ENCODE peak calls at places on chromosomes 1 and 21, in ten cellular contexts. M is heart left ventricle; I is mammary epithelial cell; G is heart right ventricle; N is fibroblast of lung; A is tibial artery; K is sigmoid colon; X is naive thymus-derived CD4-positive, alpha-beta T cell; Q is astrocyte; S is effector memory CD4-positive, alpha-beta T cell. O is an unnamed sample. For H3K36me3 and H3K27me3, the result is how much of the 10 kb centered on the place peaks cover.

GRCh38 chr1:223763881-223764280 is 51.5 kb downstream of the CAPN2 start:
- DNase-seq in M (no peak), K (peak), N (no peak), A (no peak), G (no peak), I (no peak), X (no peak), S (no peak), Q (no peak), O (no peak)

GRCh38 chr1:76337777-76338176 is 263.2 kb downstream of the ST6GALNAC3 start:
- DNase-seq in M (no peak), K (no peak), N (no peak), G (no peak), S (no peak), Q (no peak), A (no peak), I (no peak), X (no peak), O (no peak)

GRCh38 chr1:245285168-245285567 is 130.4 kb downstream of the KIF26B start:
- DNase-seq in Q (no peak), A (no peak), S (no peak), G (no peak), I (no peak), N (no peak), K (no peak), M (no peak), X (no peak), O (no peak)

GRCh38 chr1:210027994-210028393 is 90.0 kb downstream of the SYT14 start:
- DNase-seq in Q (no peak), M (no peak), N (no peak), K (no peak), I (no peak), G (no peak), A (no peak), S (no peak), X (no peak), O (no peak)

GRCh38 chr1:208081972-208082371 is 162.2 kb downstream of the PLXNA2 start:
- DNase-seq in Q (no peak), G (no peak), A (no peak), S (no peak), M (no peak), N (no peak), K (no peak), X (no peak), I (no peak), O (no peak)

GRCh38 chr1:210022044-210022443 is 84.0 kb downstream of the SYT14 start:
- DNase-seq in S (no peak), N (no peak), M (no peak), Q (no peak), I (no peak), A (no peak), G (no peak), K (no peak), X (no peak), O (no peak)

GRCh38 chr1:203744008-203744972 is 20.7 kb upstream of the LAX1 start:
- DNase-seq in Q (peak), X (no peak), A (peak), G (peak), M (no peak), K (peak), I (peak), N (peak), S (peak), O (peak)

GRCh38 chr1:36322786-36323635 is 434 bp downstream of the EVA1B start:
- DNase-seq in X (peak), G (peak), S (no peak), N (peak), K (peak), Q (peak), M (peak), I (peak), A (peak), O (no peak)

GRCh38 chr21:31862078-31862477 is 10.7 kb upstream of the HUNK start:
- DNase-seq in I (no peak), S (no peak), A (no peak), X (no peak), M (no peak), N (no peak), Q (no peak), G (no peak), K (no peak), O (no peak)

GRCh38 chr1:110440877-110441276 is 10.1 kb upstream of the PROK1 start:
- DNase-seq in Q (peak), N (peak), S (no peak), K (no peak), M (no peak), I (no peak), A (no peak), G (no peak), X (no peak), O (peak)

GRCh38 chr1:202107321-202107761 is 15.4 kb upstream of the GPR37L1 start:
- DNase-seq in A (no peak), I (peak), X (no peak), S (no peak), N (no peak), K (no peak), G (peak), M (peak), Q (no peak), O (no peak)

GRCh38 chr1:92340154-92340553 is 41.3 kb downstream of the RPAP2 start:
- DNase-seq in M (no peak), G (no peak), Q (no peak), A (no peak), I (no peak), X (no peak), K (no peak), N (no peak), S (no peak), O (no peak)

GRCh38 chr1:92343061-92343460 is 44.2 kb downstream of the RPAP2 start:
- DNase-seq in I (no peak), G (no peak), K (no peak), A (no peak), X (no peak), N (peak), S (no peak), M (no peak), Q (no peak), O (no peak)

GRCh38 chr1:92342401-92342800 is 43.5 kb downstream of the RPAP2 start:
- DNase-seq in M (no peak), N (no peak), K (no peak), G (no peak), X (no peak), Q (no peak), S (no peak), I (no peak), A (no peak), O (no peak)
- H3K4me3 ChIP-seq in M (no peak), N (no peak), K (no peak), G (no peak), X (no peak), Q (no peak), S (no peak), I (no peak), A (no peak), O (no peak)

GRCh38 chr1:61983236-61983635 is 211.4 kb upstream of the L1TD1 start:
- DNase-seq in A (no peak), S (no peak), Q (no peak), N (no peak), X (no peak), G (no peak), K (no peak), M (no peak), I (no peak), O (no peak)
- H3K36me3 ChIP-seq in A (under half), S (under half), Q (under half), N (under half), X (under half), G (under half), K (under half), M (under half), I (under half), O (under half)

GRCh38 chr1:65036614-65037180 is 70.3 kb upstream of the JAK1 start:
- DNase-seq in M (no peak), K (no peak), I (peak), G (no peak), A (no peak), X (no peak), S (no peak), Q (no peak), N (peak), O (no peak)
- H3K27me3 ChIP-seq in M (under half), K (under half), I (under half), G (under half), A (under half), X (under half), S (under half), Q (under half), N (under half), O (under half)

GRCh38 chr1:43453442-43454269 is at the start of gene HYI:
- DNase-seq in I (peak), S (peak), M (peak), X (peak), G (peak), N (peak), Q (peak), A (peak), K (peak), O (peak)
- H3K4me3 ChIP-seq in I (peak), S (peak), M (peak), X (peak), G (peak), N (peak), Q (peak), A (peak), K (peak), O (peak)

GRCh38 chr1:26999440-26999987 is 6.0 kb downstream of the TRNP1 start:
- DNase-seq in K (peak), A (peak), Q (peak), M (peak), G (peak), N (peak), X (no peak), I (peak), S (no peak), O (peak)

GRCh38 chr1:27000092-27000816 is 6.8 kb downstream of the TRNP1 start:
- DNase-seq in X (no peak), M (no peak), I (no peak), G (no peak), Q (no peak), K (no peak), N (peak), S (no peak), A (no peak), O (no peak)

GRCh38 chr1:27001570-27002360 is 8.3 kb downstream of the TRNP1 start:
- DNase-seq in N (peak), G (peak), I (peak), K (peak), S (no peak), X (no peak), Q (no peak), A (peak), M (peak), O (peak)

GRCh38 chr1:26998319-26999300 is 5.1 kb downstream of the TRNP1 start:
- DNase-seq in K (no peak), M (no peak), Q (no peak), S (no peak), I (peak), X (no peak), G (no peak), A (no peak), N (peak), O (no peak)

GRCh38 chr1:27000817-27001460 is 7.4 kb downstream of the TRNP1 start:
- DNase-seq in X (no peak), M (no peak), Q (peak), N (no peak), G (no peak), A (peak), K (peak), S (no peak), I (no peak), O (no peak)
- H3K36me3 ChIP-seq in X (under half), M (under half), Q (under half), N (under half), G (under half), A (under half), K (under half), S (under half), I (under half), O (under half)

GRCh38 chr1:160708821-160709220 is 2.8 kb downstream of the CD48 start:
- DNase-seq in M (no peak), G (no peak), Q (no peak), X (peak), N (no peak), S (no peak), K (no peak), A (no peak), I (no peak), O (no peak)

GRCh38 chr1:160711528-160712311 is at the start of gene CD48:
- DNase-seq in G (no peak), I (no peak), Q (no peak), N (no peak), K (no peak), X (peak), S (peak), A (no peak), M (no peak), O (no peak)

GRCh38 chr1:160708118-160708517 is 3.5 kb downstream of the CD48 start:
- DNase-seq in A (no peak), I (no peak), X (no peak), M (no peak), S (no peak), N (no peak), K (no peak), G (no peak), Q (no peak), O (no peak)

GRCh38 chr1:160709715-160710114 is 1.9 kb downstream of the CD48 start:
- DNase-seq in M (no peak), I (no peak), N (no peak), G (no peak), A (no peak), S (no peak), Q (no peak), K (no peak), X (no peak), O (no peak)

DNA sequence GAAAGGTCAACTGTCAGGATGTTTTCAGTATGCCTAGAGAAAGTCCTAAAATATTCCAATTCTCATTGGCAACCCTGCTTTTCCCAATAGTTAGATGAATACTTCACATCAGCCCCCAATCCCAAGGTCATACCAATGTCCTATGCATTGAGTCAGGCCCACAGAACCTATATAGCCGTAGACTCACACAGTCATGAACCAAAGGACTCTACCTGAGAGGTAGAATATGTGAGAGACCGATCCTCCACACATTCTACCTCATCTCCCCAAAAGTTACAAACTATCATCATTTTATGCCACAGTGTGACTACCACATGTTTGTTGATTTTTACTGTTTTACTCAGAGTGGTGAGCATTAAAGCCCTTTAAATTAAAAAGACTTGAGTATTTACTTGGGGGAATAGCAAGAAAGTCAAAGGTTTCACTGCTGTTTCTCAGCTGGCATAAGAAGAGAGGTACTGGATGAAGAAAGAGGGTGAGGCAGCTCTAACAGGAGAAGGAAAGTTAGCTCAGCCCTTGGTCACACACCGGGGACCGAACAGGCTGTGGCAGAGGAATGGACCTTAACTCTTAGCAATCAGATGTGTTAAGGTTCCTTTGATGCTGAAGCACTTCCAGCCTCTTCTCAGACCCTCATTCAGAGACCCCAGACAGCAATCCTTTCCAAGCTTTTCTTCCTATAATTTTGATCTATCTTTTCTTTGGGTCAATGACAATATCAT is 930 bp downstream of the CD48 start:
- DNase-seq in K (no peak), G (no peak), M (no peak), A (no peak), Q (no peak), S (no peak), X (no peak), I (no peak), N (no peak), O (no peak)
- H3K27me3 ChIP-seq in K (under half), G (under half), M (under half), A (under half), Q (under half), S (under half), X (under half), I (under half), N (under half), O (under half)

GRCh38 chr1:155017021-155017945 is 14.7 kb downstream of the ZBTB7B start:
- DNase-seq in S (peak), I (peak), G (peak), X (peak), M (peak), K (peak), N (peak), A (peak), Q (peak), O (peak)

GRCh38 chr1:155015527-155016230 is 13.1 kb downstream of the ZBTB7B start:
- DNase-seq in N (no peak), S (no peak), Q (no peak), M (no peak), G (no peak), A (no peak), K (peak), I (no peak), X (no peak), O (no peak)

GRCh38 chr1:155017946-155018316 is 15.3 kb downstream of the ZBTB7B start:
- DNase-seq in Q (no peak), G (no peak), K (peak), M (no peak), X (no peak), A (peak), S (no peak), N (no peak), I (no peak), O (no peak)

GRCh38 chr1:155014709-155015508 is 12.3 kb downstream of the ZBTB7B start:
- DNase-seq in N (no peak), S (no peak), I (no peak), Q (no peak), M (peak), X (no peak), K (peak), A (peak), G (no peak), O (no peak)

DNA sequence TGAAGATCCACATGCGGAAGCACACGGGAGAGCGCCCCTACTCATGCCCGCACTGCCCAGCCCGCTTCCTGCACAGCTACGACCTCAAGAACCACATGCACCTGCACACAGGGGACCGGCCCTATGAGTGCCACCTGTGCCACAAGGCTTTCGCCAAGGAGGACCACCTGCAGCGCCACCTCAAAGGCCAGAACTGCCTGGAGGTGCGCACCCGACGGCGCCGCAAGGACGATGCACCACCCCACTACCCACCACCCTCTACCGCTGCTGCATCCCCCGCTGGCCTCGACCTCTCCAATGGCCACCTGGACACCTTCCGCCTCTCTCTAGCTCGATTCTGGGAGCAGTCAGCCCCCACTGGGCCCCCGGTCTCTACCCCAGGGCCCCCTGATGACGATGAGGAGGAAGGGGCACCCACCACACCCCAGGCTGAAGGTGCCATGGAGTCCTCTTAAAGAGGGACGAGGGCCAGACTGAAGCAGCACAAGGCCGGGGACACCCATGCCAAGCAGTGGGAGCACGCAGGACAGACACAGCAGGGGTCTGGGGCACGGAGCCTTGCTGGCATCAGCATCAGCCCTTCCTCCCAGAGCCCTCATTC is 13.7 kb downstream of the ZBTB7B start:
- DNase-seq in G (no peak), X (no peak), N (no peak), I (no peak), A (no peak), M (peak), S (no peak), K (peak), Q (no peak), O (no peak)
- H3K4me3 ChIP-seq in G (no peak), X (peak), N (no peak), I (no peak), A (no peak), M (no peak), S (peak), K (no peak), Q (no peak), O (no peak)

DNA sequence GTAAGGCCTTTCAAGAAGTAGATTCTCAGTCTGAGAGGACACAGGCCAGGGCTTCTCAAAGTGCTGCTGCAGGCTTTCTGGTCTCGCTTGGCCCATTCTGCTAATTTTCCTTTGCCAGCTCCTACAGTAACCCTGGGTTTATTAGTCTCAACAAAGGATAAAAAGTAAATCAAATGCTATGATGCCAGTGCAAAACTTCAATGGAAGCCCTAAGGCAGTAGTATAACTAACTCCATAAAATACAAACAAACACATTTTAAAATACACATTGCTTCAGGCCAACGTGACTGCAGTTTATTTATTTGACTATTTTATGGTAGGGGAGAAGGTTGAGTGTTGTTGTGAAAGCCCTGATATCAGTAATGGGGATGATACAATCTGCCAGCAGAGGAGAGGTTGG is 89.6 kb downstream of the NRDC start:
- DNase-seq in X (no peak), A (no peak), M (no peak), K (no peak), S (no peak), G (no peak), I (no peak), Q (no peak), N (no peak), O (no peak)
- H3K36me3 ChIP-seq in X (half or more), A (half or more), M (under half), K (under half), S (half or more), G (half or more), I (half or more), Q (half or more), N (under half), O (half or more)

GRCh38 chr1:47438321-47439150 is 692 bp downstream of the FOXD2 start:
- DNase-seq in Q (no peak), K (no peak), N (no peak), A (peak), M (no peak), I (no peak), G (no peak), X (peak), S (no peak), O (no peak)

GRCh38 chr1:47435506-47436303 is 2.1 kb upstream of the FOXD2 start:
- DNase-seq in X (no peak), G (no peak), M (no peak), A (no peak), Q (no peak), I (no peak), N (no peak), K (no peak), S (no peak), O (no peak)

GRCh38 chr1:47437518-47438320 is at the start of gene FOXD2:
- DNase-seq in G (peak), M (peak), I (peak), N (peak), K (peak), S (peak), Q (peak), X (peak), A (peak), O (peak)

GRCh38 chr1:47436304-47436978 is 1.4 kb upstream of the FOXD2 start:
- DNase-seq in N (peak), X (peak), A (peak), I (peak), K (peak), M (peak), S (peak), G (peak), Q (peak), O (peak)

DNA sequence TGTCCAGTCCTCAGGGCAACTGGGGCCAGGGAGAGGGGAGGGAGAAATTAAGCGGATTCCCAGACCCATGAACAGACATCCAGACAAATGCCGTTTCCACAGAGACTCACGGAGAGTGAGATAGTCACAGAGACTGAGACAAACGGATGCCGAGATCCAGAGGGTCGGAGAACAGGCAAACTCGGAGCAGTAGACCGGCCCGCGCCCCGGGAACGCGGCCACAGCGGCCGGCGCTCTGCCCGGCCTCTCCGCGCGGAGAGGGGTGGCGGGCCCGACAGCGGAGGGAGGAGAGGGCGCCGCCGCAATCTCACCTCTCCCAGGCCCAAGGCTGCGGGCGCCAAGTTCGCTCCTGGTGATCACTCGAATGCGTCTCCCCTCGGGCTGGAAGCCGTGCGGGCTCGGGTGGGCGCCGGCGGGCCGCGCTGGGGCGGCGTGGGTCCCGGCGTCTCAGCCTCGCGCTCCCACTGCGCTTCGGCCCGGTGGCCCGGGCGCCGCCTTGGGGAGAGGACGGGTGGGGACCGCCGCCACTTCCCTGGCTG is 796 bp upstream of the FOXD2 start:
- DNase-seq in N (peak), A (no peak), K (no peak), M (no peak), Q (no peak), S (no peak), X (no peak), I (peak), G (no peak), O (no peak)
- H3K27me3 ChIP-seq in N (under half), A (under half), K (half or more), M (half or more), Q (half or more), S (under half), X (under half), I (under half), G (half or more), O (half or more)